ENCODE peak calls at places on chromosome 22, in ten cellular contexts. N is breast epithelium, U is brain microvascular endothelial cell, E is left ventricle myocardium inferior, J is ovary, P is kidney, R is GM06990, F is heart left ventricle, V is gastrocnemius medialis, G is fibroblast of lung. T is an unnamed sample. For H3K36me3, the result is how much of the 10 kb centered on the place peaks cover.

GRCh38 chr22:50530857-50531545 is 1.2 kb upstream of the TYMP start:
- DNase-seq in E (peak), N (peak), G (peak), V (peak), U (peak), P (peak), F (peak), J (no peak), R (peak), T (peak)

GRCh38 chr22:28142361-28142801 is 223.3 kb upstream of the PITPNB start:
- DNase-seq in V (no peak), P (no peak), N (no peak), G (peak), J (no peak), U (peak), F (no peak), R (no peak), E (no peak), T (no peak)

GRCh38 chr22:39943941-39944624 is 16.1 kb upstream of the TMA7B start:
- DNase-seq in R (no peak), V (no peak), F (no peak), P (no peak), E (no peak), N (no peak), G (no peak), U (no peak), J (no peak), T (no peak)

GRCh38 chr22:44133161-44133560 is 47.6 kb upstream of the PARVG start:
- DNase-seq in R (no peak), G (peak), N (no peak), E (no peak), U (peak), V (no peak), P (no peak), J (no peak), F (no peak), T (no peak)

GRCh38 chr22:37126383-37126782 is 16.9 kb upstream of the TMPRSS6 start:
- DNase-seq in P (no peak), N (no peak), R (no peak), U (no peak), J (no peak), V (no peak), F (no peak), E (no peak), G (no peak), T (no peak)

GRCh38 chr22:27718186-27719032 is 83.1 kb downstream of the MN1 start:
- DNase-seq in J (peak), N (peak), R (no peak), U (peak), F (peak), V (peak), E (peak), G (peak), P (peak), T (peak)

GRCh38 chr22:24289781-24290181 is 19.1 kb downstream of the SPECC1L start:
- DNase-seq in F (no peak), U (no peak), G (peak), E (no peak), N (no peak), J (no peak), V (no peak), P (no peak), R (no peak), T (no peak)

GRCh38 chr22:49855491-49855911 is 1.9 kb downstream of the ZBED4 start:
- DNase-seq in R (no peak), P (no peak), J (no peak), U (no peak), V (no peak), N (no peak), G (peak), E (no peak), F (no peak), T (no peak)

GRCh38 chr22:31944700-31945477 is 554 bp downstream of the YWHAH start:
- DNase-seq in N (no peak), U (no peak), E (peak), V (no peak), G (no peak), R (peak), P (peak), J (peak), F (peak), T (peak)

GRCh38 chr22:42937164-42937854 is 77.6 kb downstream of the PACSIN2 start:
- DNase-seq in N (peak), F (no peak), U (peak), J (no peak), P (peak), E (no peak), V (no peak), R (peak), G (peak), T (peak)

GRCh38 chr22:44024288-44024908 is at the start of gene PARVB:
- DNase-seq in N (no peak), E (peak), U (no peak), R (peak), P (peak), G (no peak), V (no peak), J (peak), F (peak), T (peak)

GRCh38 chr22:33142282-33142681 is 84.1 kb upstream of the SYN3 start:
- DNase-seq in V (no peak), P (no peak), E (no peak), R (no peak), J (no peak), G (no peak), N (no peak), U (no peak), F (no peak), T (no peak)

GRCh38 chr22:34971456-34971855 is 94.5 kb upstream of the ISX start:
- DNase-seq in R (no peak), G (no peak), J (no peak), E (no peak), V (no peak), N (no peak), U (no peak), P (no peak), F (no peak), T (no peak)

GRCh38 chr22:49232319-49233067 is 595.2 kb downstream of the BRD1 start:
- DNase-seq in P (no peak), J (no peak), V (no peak), N (peak), R (no peak), G (no peak), U (no peak), F (no peak), E (no peak), T (no peak)

GRCh38 chr22:17381237-17381913 is 12.1 kb downstream of the CECR2 start:
- DNase-seq in E (no peak), N (no peak), R (no peak), F (no peak), J (no peak), V (peak), U (no peak), G (no peak), P (no peak), T (no peak)

GRCh38 chr22:43167001-43167589 is 15.7 kb downstream of the TSPO start:
- DNase-seq in G (no peak), N (no peak), F (no peak), E (peak), P (no peak), V (no peak), R (no peak), J (no peak), U (no peak), T (no peak)

GRCh38 chr22:35930933-35931332 is 97.7 kb downstream of the RBFOX2 start:
- DNase-seq in N (no peak), R (no peak), G (peak), E (no peak), V (no peak), F (no peak), U (peak), J (no peak), P (no peak), T (no peak)

GRCh38 chr22:43411981-43412807 is at the start of gene MPPED1:
- DNase-seq in E (no peak), R (no peak), V (no peak), P (no peak), G (no peak), N (no peak), F (peak), J (peak), U (no peak), T (no peak)

GRCh38 chr22:21951931-21952465 is 650 bp downstream of the PPM1F start:
- DNase-seq in F (peak), G (peak), N (no peak), V (peak), U (peak), J (no peak), R (peak), E (peak), P (no peak), T (peak)

GRCh38 chr22:48721394-48721666 is 1106.3 kb downstream of the BRD1 start:
- DNase-seq in N (no peak), E (no peak), P (no peak), G (no peak), F (no peak), R (no peak), U (no peak), V (no peak), J (no peak), T (no peak)

GRCh38 chr22:48724899-48725298 is 1102.8 kb downstream of the BRD1 start:
- DNase-seq in V (no peak), E (peak), N (no peak), P (peak), F (peak), U (no peak), J (no peak), R (no peak), G (no peak), T (peak)

GRCh38 chr22:49345896-49346295 is 481.8 kb downstream of the BRD1 start:
- DNase-seq in G (no peak), U (no peak), R (no peak), P (peak), F (no peak), J (no peak), V (no peak), E (no peak), N (peak), T (no peak)

GRCh38 chr22:27913162-27913741 is 5.8 kb downstream of the PITPNB start:
- DNase-seq in V (no peak), N (no peak), G (no peak), R (no peak), F (no peak), P (no peak), U (peak), J (no peak), E (no peak), T (no peak)

GRCh38 chr22:24803064-24803542 is 2.9 kb upstream of the SGSM1 start:
- DNase-seq in V (no peak), E (peak), R (no peak), N (no peak), U (peak), G (peak), J (no peak), F (peak), P (no peak), T (peak)

GRCh38 chr22:37454857-37455686 is 27.8 kb upstream of the ELFN2 start:
- DNase-seq in J (no peak), R (no peak), F (no peak), N (no peak), G (peak), P (no peak), U (peak), E (no peak), V (no peak), T (peak)

GRCh38 chr22:48891688-48892380 is 935.8 kb downstream of the BRD1 start:
- DNase-seq in P (no peak), E (no peak), J (no peak), G (no peak), F (no peak), R (no peak), V (no peak), N (no peak), U (no peak), T (no peak)

GRCh38 chr22:21762712-21763581 is 27.4 kb upstream of the YPEL1 start:
- DNase-seq in P (no peak), J (no peak), V (no peak), U (no peak), E (no peak), R (no peak), G (no peak), N (no peak), F (no peak), T (no peak)

GRCh38 chr22:49052023-49052538 is 775.6 kb downstream of the BRD1 start:
- DNase-seq in F (no peak), G (peak), P (peak), V (no peak), R (no peak), E (no peak), J (no peak), N (no peak), U (no peak), T (no peak)

GRCh38 chr22:21443735-21444421 is 23.3 kb upstream of the TMEM191C start:
- DNase-seq in G (no peak), N (peak), F (peak), U (no peak), V (no peak), E (no peak), R (no peak), J (no peak), P (peak), T (no peak)

GRCh38 chr22:39205344-39206021 is 39.3 kb downstream of the PDGFB start:
- DNase-seq in J (no peak), E (no peak), F (no peak), R (peak), V (no peak), U (peak), P (peak), G (peak), N (no peak), T (no peak)

GRCh38 chr22:30485362-30485988 is 13.7 kb upstream of the SEC14L3 start:
- DNase-seq in R (peak), N (peak), V (peak), G (peak), F (peak), E (peak), P (no peak), J (peak), U (peak), T (peak)
- TF ChIP-seq CTCF in R (peak), N (peak), V (peak), G (peak), F (peak), E (peak), P (peak), J (peak), U (peak), T (peak)

DNA sequence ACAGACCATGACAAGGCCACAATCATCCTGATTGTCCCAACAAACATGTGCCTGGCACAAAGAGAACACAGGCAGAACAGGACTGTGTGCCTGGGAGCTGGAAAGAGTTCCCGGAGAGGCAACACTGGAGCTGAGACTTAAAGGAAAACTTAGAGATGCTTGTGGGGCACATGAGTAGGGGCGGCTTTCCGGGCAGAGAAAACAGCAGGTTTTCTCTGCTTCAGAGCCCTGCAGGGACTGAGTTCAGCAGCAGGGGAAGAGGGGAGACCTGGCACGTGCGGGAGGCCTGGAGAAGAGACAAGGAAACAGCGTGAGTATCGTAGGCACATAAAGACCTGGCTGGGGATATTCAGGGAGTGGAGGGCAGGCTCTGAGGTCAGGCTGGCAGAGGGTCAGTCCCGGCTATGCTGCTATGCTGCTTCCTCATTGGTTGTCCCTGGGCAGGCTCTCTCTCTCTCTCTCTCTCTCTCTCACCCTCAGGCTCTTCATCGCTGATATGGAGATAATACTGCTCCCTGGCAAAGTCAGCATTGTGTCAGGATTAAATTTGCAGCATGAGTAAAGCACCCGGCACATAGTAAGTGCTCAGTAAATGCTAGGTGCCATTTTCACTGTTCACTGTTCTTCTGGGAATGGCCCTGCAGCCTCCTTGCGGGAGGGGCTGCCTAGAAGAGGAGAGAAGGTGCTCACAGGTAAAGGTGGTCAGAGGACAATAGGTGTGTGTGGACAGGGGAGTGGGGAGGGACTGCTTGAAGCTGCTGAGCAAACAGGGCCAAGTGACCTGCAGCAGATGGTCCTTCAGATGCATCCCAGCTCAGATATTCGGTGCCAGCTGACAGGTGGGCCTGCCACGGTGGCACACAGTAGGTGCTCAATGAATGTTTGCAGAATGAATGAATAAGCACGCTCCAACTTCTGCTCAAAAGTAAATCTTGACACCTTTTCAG is 2.0 kb downstream of the KIAA0930 start:
- DNase-seq in R (no peak), P (no peak), U (no peak), N (no peak), G (no peak), E (no peak), F (no peak), J (no peak), V (no peak), T (no peak)
- H3K4me3 ChIP-seq in R (peak), P (no peak), U (no peak), N (no peak), G (no peak), E (peak), F (no peak), J (no peak), V (no peak), T (no peak)

GRCh38 chr22:19138217-19139000 is 6.0 kb downstream of the ESS2 start:
- DNase-seq in F (no peak), U (no peak), R (no peak), E (no peak), G (no peak), V (no peak), J (no peak), N (no peak), P (no peak), T (no peak)
- H3K36me3 ChIP-seq in F (under half), U (half or more), R (half or more), E (half or more), G (under half), V (under half), J (under half), N (under half), P (under half), T (half or more)

DNA sequence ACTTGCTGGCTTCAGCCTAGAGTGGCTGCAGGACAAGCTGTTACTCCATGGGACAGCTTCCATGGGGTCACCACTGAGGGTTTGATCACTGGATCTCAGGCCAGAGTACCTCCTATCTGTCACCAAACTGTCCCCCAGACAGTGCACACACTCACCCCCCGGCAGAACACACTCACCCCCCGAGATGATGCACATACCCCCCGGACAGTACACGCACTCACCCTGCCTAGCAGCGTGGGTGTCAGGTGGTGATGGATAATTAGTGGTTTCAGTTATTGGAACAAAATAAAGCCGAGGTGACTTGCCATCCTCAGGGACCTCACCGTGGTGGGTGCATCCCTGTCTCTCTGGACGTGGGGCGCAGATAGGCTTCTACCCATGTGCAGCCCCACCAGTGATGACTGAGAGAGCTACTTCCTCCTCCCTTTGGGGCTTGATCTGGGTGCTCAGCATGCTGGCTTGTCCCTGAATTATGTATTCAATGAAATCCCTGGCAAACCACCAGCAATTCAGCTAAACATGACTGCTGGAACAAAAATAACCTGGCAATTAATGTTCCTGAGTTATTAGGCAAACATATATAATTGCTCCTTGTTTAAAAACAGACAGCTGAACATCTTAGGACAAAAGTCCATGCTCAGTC is 18.9 kb downstream of the TANGO2 start:
- DNase-seq in E (no peak), F (no peak), R (no peak), U (no peak), V (no peak), P (no peak), J (no peak), G (no peak), N (no peak), T (no peak)
- TF ChIP-seq CTCF in E (no peak), F (no peak), R (no peak), U (no peak), V (no peak), P (no peak), J (no peak), G (no peak), N (no peak), T (no peak)

GRCh38 chr22:26481694-26482093 is 1.9 kb downstream of the HPS4 start:
- DNase-seq in P (no peak), E (no peak), J (no peak), R (no peak), U (no peak), N (no peak), V (no peak), G (no peak), F (no peak), T (no peak)

GRCh38 chr22:26480611-26480932 is 3.0 kb downstream of the HPS4 start:
- DNase-seq in E (no peak), F (no peak), U (no peak), J (no peak), G (no peak), R (no peak), V (no peak), P (no peak), N (no peak), T (no peak)

GRCh38 chr22:26481112-26481693 is 2.4 kb downstream of the HPS4 start:
- DNase-seq in F (no peak), N (no peak), J (no peak), P (no peak), U (no peak), V (no peak), R (no peak), G (no peak), E (no peak), T (no peak)

GRCh38 chr22:26479043-26479791 is 4.4 kb downstream of the HPS4 start:
- DNase-seq in J (no peak), U (no peak), N (no peak), G (no peak), R (no peak), F (no peak), E (no peak), P (no peak), V (no peak), T (no peak)

DNA sequence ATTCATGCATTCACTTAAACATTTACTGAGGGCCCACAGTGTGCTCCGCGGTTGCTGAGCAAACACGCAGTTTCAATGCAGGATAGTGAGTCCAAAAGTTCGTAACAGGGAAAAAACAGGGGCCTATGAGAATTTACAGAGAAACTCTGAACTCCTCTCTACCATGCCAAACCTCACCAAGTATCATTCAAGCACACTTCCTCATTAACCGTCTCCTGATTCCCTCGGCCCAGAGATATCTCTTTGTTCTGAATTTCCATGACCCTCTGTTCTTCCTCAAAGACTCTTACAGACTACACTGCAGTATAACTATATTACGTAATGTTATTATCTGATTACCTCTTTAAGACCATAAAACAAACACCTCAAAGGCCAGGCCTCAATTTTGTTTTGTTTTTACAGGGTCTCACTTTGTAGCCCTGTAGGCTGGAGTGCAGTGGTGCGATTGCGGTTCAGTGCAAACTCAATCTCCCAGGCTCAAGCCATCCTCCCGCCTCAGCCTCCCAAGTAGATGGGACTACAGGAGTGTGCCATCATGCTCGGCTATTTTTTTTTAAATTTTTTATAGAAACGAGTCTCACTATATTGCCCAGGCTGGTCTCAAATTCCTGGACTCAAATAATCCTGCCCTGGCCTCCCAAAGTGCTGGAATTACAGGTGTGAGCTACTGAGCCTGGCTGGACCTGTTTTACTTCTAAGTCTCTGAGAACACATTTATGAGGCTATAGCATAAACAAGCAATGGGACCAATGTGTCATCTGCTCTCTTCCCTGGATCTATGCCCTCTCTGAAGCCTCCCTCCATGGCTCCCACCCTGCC is 3.6 kb downstream of the HPS4 start:
- DNase-seq in G (no peak), V (no peak), U (no peak), E (no peak), N (no peak), F (no peak), J (no peak), P (no peak), R (no peak), T (no peak)
- H3K4me3 ChIP-seq in G (no peak), V (no peak), U (no peak), E (peak), N (peak), F (peak), J (no peak), P (peak), R (peak), T (peak)

T was measured in left lung.